ENCODE peak calls at places on chromosome 2, in nine cellular contexts. X is EL, G is ELR, I is heart left ventricle, J is foreskin fibroblast, Q is HuH-7, B is A549, M is cardiac fibroblast, O is A172. K is an unnamed sample.
A peak's percentile ranks its signal among the peaks of the same experiment; 100 is the strongest.

GRCh38 chr2:4091013-4091412 is 387.6 kb downstream of the DCDC2C start:
- DNase-seq in X (no peak), G (no peak), I (no peak), J (no peak), Q (no peak), B (no peak), M (no peak), O (no peak), K (no peak)

GRCh38 chr2:234967201-234967873 is 15.5 kb downstream of the SH3BP4 start:
- DNase-seq in X (no peak), G (no peak), I (no peak), J (no peak), Q (no peak), B (no peak), M (no peak), O (no peak), K (peak; percentile 50)

GRCh38 chr2:238731961-238732360 is 115.9 kb upstream of the TWIST2 start:
- DNase-seq in X (no peak), G (no peak), I (no peak), J (peak; percentile 34), Q (no peak), B (no peak), M (peak; percentile 47), O (no peak), K (no peak)

GRCh38 chr2:241218131-241219029 is 29.9 kb downstream of the ANO7 start:
- DNase-seq in X (peak; percentile 55), G (peak; percentile 65), I (peak; percentile 61), J (peak; percentile 36), Q (peak; percentile 79), B (peak; percentile 29), M (peak; percentile 33), O (peak; percentile 38), K (peak; percentile 83)

GRCh38 chr2:30421551-30422436 is 25.3 kb upstream of the LCLAT1 start:
- DNase-seq in X (peak; percentile 48), G (peak; percentile 40), I (no peak), J (peak; percentile 68), Q (no peak), B (no peak), M (peak; percentile 93), O (peak; percentile 30), K (no peak)

GRCh38 chr2:98479959-98480524 is 35.4 kb downstream of the INPP4A start:
- DNase-seq in X (peak; percentile 71), G (peak; percentile 66), I (peak; percentile 81), J (no peak), Q (no peak), B (no peak), M (peak; percentile 53), O (peak; percentile 65), K (no peak)

GRCh38 chr2:238560234-238560633 is 133.5 kb downstream of the ASB1 start:
- DNase-seq in X (no peak), G (peak; percentile 9), I (no peak), J (no peak), Q (no peak), B (no peak), M (no peak), O (peak; percentile 30), K (no peak)

GRCh38 chr2:16614314-16614860 is 51.2 kb downstream of the CYRIA start:
- DNase-seq in X (no peak), G (no peak), I (no peak), J (no peak), Q (peak; percentile 40), B (no peak), M (peak; percentile 29), O (peak; percentile 78), K (no peak)

GRCh38 chr2:74952575-74952974 is 5.9 kb upstream of the POLE4 start:
- DNase-seq in X (no peak), G (no peak), I (no peak), J (no peak), Q (no peak), B (no peak), M (no peak), O (no peak), K (no peak)

GRCh38 chr2:240168546-240169361 is 28.3 kb upstream of the OTOS start:
- DNase-seq in X (no peak), G (no peak), I (no peak), J (no peak), Q (no peak), B (no peak), M (no peak), O (no peak), K (no peak)

GRCh38 chr2:34102359-34102758 is 503.3 kb upstream of the FAM98A start:
- DNase-seq in X (peak; percentile 38), G (peak; percentile 45), I (no peak), J (no peak), Q (no peak), B (no peak), M (peak; percentile 65), O (peak; percentile 31), K (no peak)

GRCh38 chr2:225041871-225042799 is at the start of gene DOCK10:
- DNase-seq in X (peak; percentile 71), G (peak; percentile 68), I (no peak), J (peak; percentile 44), Q (no peak), B (peak; percentile 21), M (peak; percentile 68), O (peak; percentile 38), K (peak; percentile 69)

GRCh38 chr2:89763254-89763580 is 1071.7 kb downstream of the RPIA start:
- DNase-seq in X (no peak), G (no peak), I (peak; percentile 30), J (no peak), Q (peak; percentile 17), B (no peak), M (no peak), O (no peak), K (peak; percentile 75)

K was measured in Right ventricle myocardium inferior.